ENCODE peak calls at places on chromosomes 12 and 14, in six cellular contexts. Z, J, Y, A, T and Q are unnamed samples.

GRCh38 chr12:1744932-1745331 is 54.1 kb downstream of the ADIPOR2 start:
- DNase-seq in Z (peak), J (no peak), Y (no peak), A (no peak), T (no peak), Q (no peak)

GRCh38 chr12:26791328-26791791 is 41.6 kb downstream of the ITPR2 start:
- DNase-seq in Z (no peak), J (no peak), Y (no peak), A (no peak), T (no peak), Q (no peak)

GRCh38 chr12:62642509-62642908 is 175.9 kb downstream of the MON2 start:
- DNase-seq in Z (no peak), J (no peak), Y (no peak), A (no peak), T (no peak), Q (no peak)

GRCh38 chr14:89911018-89911919 is 43.3 kb downstream of the EFCAB11 start:
- DNase-seq in Z (peak), J (no peak), Y (no peak), A (no peak), T (no peak), Q (no peak)

GRCh38 chr12:103751171-103751570 is 89.9 kb downstream of the NT5DC3 start:
- DNase-seq in Z (no peak), J (no peak), Y (no peak), A (no peak), T (no peak), Q (no peak)

GRCh38 chr14:74932401-74932901 is 9.4 kb upstream of the RPS6KL1 start:
- DNase-seq in Z (no peak), J (peak), Y (no peak), A (no peak), T (no peak), Q (no peak)

GRCh38 chr14:95237956-95238355 is 80.6 kb upstream of the DICER1 start:
- DNase-seq in Z (no peak), J (no peak), Y (no peak), A (no peak), T (no peak), Q (no peak)

GRCh38 chr12:2669560-2669959 is 125.2 kb upstream of the FKBP4 start:
- DNase-seq in Z (no peak), J (peak), Y (no peak), A (no peak), T (no peak), Q (no peak)

GRCh38 chr12:104154286-104154685 is 16.3 kb upstream of the NFYB start:
- DNase-seq in Z (no peak), J (no peak), Y (no peak), A (no peak), T (no peak), Q (no peak)

GRCh38 chr12:80356092-80356491 is 87.9 kb upstream of the PTPRQ start:
- DNase-seq in Z (no peak), J (no peak), Y (no peak), A (no peak), T (no peak), Q (no peak)

GRCh38 chr14:71465316-71465715 is 466.9 kb upstream of the RGS6 start:
- DNase-seq in Z (no peak), J (no peak), Y (no peak), A (no peak), T (no peak), Q (no peak)

GRCh38 chr14:45199246-45199645 is 53.8 kb downstream of the MIS18BP1 start:
- DNase-seq in Z (no peak), J (no peak), Y (no peak), A (no peak), T (no peak), Q (no peak)

GRCh38 chr14:93527076-93527692 is 96.4 kb downstream of the UNC79 start:
- DNase-seq in Z (no peak), J (no peak), Y (no peak), A (no peak), T (no peak), Q (no peak)

GRCh38 chr12:102095677-102096263 is 24.1 kb downstream of the NUP37 start:
- DNase-seq in Z (no peak), J (no peak), Y (no peak), A (no peak), T (no peak), Q (no peak)

GRCh38 chr12:54352891-54353874 is 11.1 kb downstream of the GPR84 start:
- DNase-seq in Z (no peak), J (no peak), Y (no peak), A (no peak), T (no peak), Q (no peak)